ENCODE peak calls at places on chromosomes 4 and X, in ten cellular contexts. E is AG09319; O is heart right ventricle; B is GM12891; I is stimulated activated CD8-positive, alpha-beta memory T cell treated with anti-CD3 and anti-CD28 coated beads, Interleukin-15, amount 100 ng/mL, for 24 hours; R is HT1080; N is neuronal stem cell; A is non-pigmented ciliary epithelial cell; Z is NCI-H1105 treated with DMSO at 0.1 percent for 48 hours; Q is psoas muscle. X is an unnamed sample.

GRCh38 chr4:81215936-81216335 is 914 bp upstream of the PRKG2 start:
- DNase-seq in E (no peak), O (no peak), B (no peak), I (no peak), R (no peak), N (no peak), A (no peak), Z (no peak), Q (no peak), X (no peak)

GRCh38 chrX:150035531-150035930 is 97.2 kb upstream of the EOLA2 start:
- DNase-seq in E (no peak), O (no peak), B (no peak), I (no peak), R (peak), N (no peak), A (no peak), Z (no peak), Q (no peak), X (no peak)

GRCh38 chr4:17260395-17260907 is 251.4 kb downstream of the QDPR start:
- DNase-seq in E (no peak), O (no peak), B (no peak), I (no peak), R (peak), N (no peak), A (no peak), Z (no peak), Q (no peak), X (no peak)

GRCh38 chrX:39625810-39626209 is 471.9 kb downstream of the BCOR start:
- DNase-seq in E (no peak), O (no peak), B (no peak), I (no peak), R (no peak), N (no peak), A (no peak), Z (no peak), Q (no peak), X (no peak)

GRCh38 chr4:40300371-40301162 is 34.6 kb upstream of the CHRNA9 start:
- DNase-seq in E (no peak), O (no peak), B (no peak), I (no peak), R (no peak), N (no peak), A (no peak), Z (no peak), Q (no peak), X (no peak)

GRCh38 chr4:133154725-133155124 is 5.6 kb downstream of the PCDH10 start:
- DNase-seq in E (no peak), O (no peak), B (no peak), I (no peak), R (peak), N (no peak), A (no peak), Z (no peak), Q (no peak), X (no peak)

GRCh38 chr4:144597171-144597570 is 48.8 kb upstream of the HHIP start:
- DNase-seq in E (no peak), O (no peak), B (no peak), I (no peak), R (no peak), N (no peak), A (no peak), Z (no peak), Q (no peak), X (no peak)

GRCh38 chr4:189202182-189202868 is 738.3 kb upstream of the FRG1 start:
- DNase-seq in E (peak), O (peak), B (peak), I (no peak), R (peak), N (peak), A (peak), Z (peak), Q (peak), X (peak)

GRCh38 chr4:16387448-16387847 is 161.2 kb upstream of the TAPT1 start:
- DNase-seq in E (no peak), O (no peak), B (no peak), I (no peak), R (no peak), N (no peak), A (no peak), Z (no peak), Q (no peak), X (no peak)

GRCh38 chr4:5956285-5957021 is 61.8 kb downstream of the C4orf50 start:
- DNase-seq in E (no peak), O (no peak), B (no peak), I (no peak), R (no peak), N (peak), A (no peak), Z (peak), Q (peak), X (no peak)

GRCh38 chrX:3748052-3748559 is 34.7 kb upstream of the PRKX start:
- DNase-seq in E (no peak), O (no peak), B (no peak), I (no peak), R (no peak), N (no peak), A (no peak), Z (no peak), Q (no peak), X (no peak)

GRCh38 chrX:134764202-134764785 is 106.0 kb upstream of the PLAC1 start:
- DNase-seq in E (no peak), O (no peak), B (no peak), I (no peak), R (peak), N (no peak), A (no peak), Z (no peak), Q (no peak), X (peak)

GRCh38 chr4:73315091-73315490 is 56.5 kb upstream of the ANKRD17 start:
- DNase-seq in E (peak), O (no peak), B (no peak), I (no peak), R (peak), N (no peak), A (no peak), Z (peak), Q (no peak), X (no peak)

GRCh38 chr4:111362891-111363290 is 740.0 kb upstream of the PITX2 start:
- DNase-seq in E (peak), O (no peak), B (no peak), I (no peak), R (no peak), N (no peak), A (no peak), Z (no peak), Q (peak), X (peak)

GRCh38 chrX:136193771-136194170 is 46.4 kb downstream of the FHL1 start:
- DNase-seq in E (no peak), O (no peak), B (no peak), I (no peak), R (no peak), N (no peak), A (no peak), Z (no peak), Q (no peak), X (no peak)

GRCh38 chr4:24912252-24913098 is at the start of gene CCDC149:
- DNase-seq in E (peak), O (peak), B (peak), I (no peak), R (no peak), N (peak), A (no peak), Z (peak), Q (peak), X (peak)

GRCh38 chr4:92636038-92636825 is 332.5 kb downstream of the GRID2 start:
- DNase-seq in E (no peak), O (no peak), B (no peak), I (no peak), R (no peak), N (no peak), A (no peak), Z (peak), Q (no peak), X (peak)

X was measured in D341Med.